ENCODE peak calls at places on chromosomes 5 and 9, in nine cellular contexts. M is adrenal gland, V is PC-3, F is upper lobe of right lung, B is Peyer's patch, K is HCT116, T is HepG2, C is GM23338, L is pancreas. D is an unnamed sample.
A peak's percentile ranks its signal among the peaks of the same experiment; 100 is the strongest.

GRCh38 chr9:121648799-121649198 is 2.6 kb upstream of the DAB2IP start:
- DNase-seq in M (no peak), V (no peak), F (no peak), B (peak; percentile 37), K (no peak), T (no peak), C (no peak), L (no peak), D (no peak)

GRCh38 chr5:178238711-178239592 is 6.3 kb upstream of the PHYKPL start:
- DNase-seq in M (no peak), V (no peak), F (no peak), B (no peak), K (no peak), T (no peak), C (peak; percentile 35), L (no peak), D (no peak)

GRCh38 chr5:160693831-160694473 is 158.1 kb downstream of the ATP10B start:
- DNase-seq in M (no peak), V (no peak), F (no peak), B (peak; percentile 65), K (no peak), T (no peak), C (no peak), L (no peak), D (no peak)

GRCh38 chr5:178247481-178248456 is 15.2 kb upstream of the PHYKPL start:
- DNase-seq in M (no peak), V (no peak), F (no peak), B (no peak), K (no peak), T (no peak), C (peak; percentile 40), L (no peak), D (no peak)

GRCh38 chr9:84710701-84711397 is 41.3 kb downstream of the NTRK2 start:
- DNase-seq in M (no peak), V (no peak), F (no peak), B (no peak), K (no peak), T (no peak), C (no peak), L (no peak), D (no peak)

GRCh38 chr5:31362931-31363568 is 168.8 kb downstream of the DROSHA start:
- DNase-seq in M (no peak), V (peak; percentile 12), F (no peak), B (no peak), K (no peak), T (no peak), C (no peak), L (no peak), D (no peak)

GRCh38 chr5:76615759-76616158 is 7.4 kb downstream of the F2RL2 start:
- DNase-seq in M (no peak), V (no peak), F (no peak), B (no peak), K (no peak), T (no peak), C (no peak), L (no peak), D (no peak)

GRCh38 chr9:13513262-13513661 is 233.8 kb upstream of the MPDZ start:
- DNase-seq in M (no peak), V (no peak), F (no peak), B (no peak), K (no peak), T (no peak), C (no peak), L (no peak), D (no peak)

GRCh38 chr9:20512636-20513035 is 109.7 kb downstream of the MLLT3 start:
- DNase-seq in M (no peak), V (peak; percentile 19), F (no peak), B (no peak), K (no peak), T (no peak), C (no peak), L (no peak), D (no peak)

GRCh38 chr9:136338511-136338910 is 11.2 kb downstream of the GPSM1 start:
- DNase-seq in M (no peak), V (no peak), F (no peak), B (no peak), K (no peak), T (no peak), C (no peak), L (no peak), D (no peak)

GRCh38 chr9:91902465-91903125 is 47.4 kb downstream of the ROR2 start:
- DNase-seq in M (no peak), V (no peak), F (no peak), B (no peak), K (no peak), T (no peak), C (no peak), L (no peak), D (no peak)

GRCh38 chr9:130766031-130766903 is 68.8 kb upstream of the ABL1 start:
- DNase-seq in M (no peak), V (no peak), F (no peak), B (no peak), K (no peak), T (no peak), C (no peak), L (no peak), D (peak; percentile 14)

GRCh38 chr5:64972591-64972990 is 203.9 kb downstream of the CWC27 start:
- DNase-seq in M (no peak), V (no peak), F (no peak), B (no peak), K (no peak), T (no peak), C (no peak), L (no peak), D (no peak)

GRCh38 chr9:109019420-109019819 is 6.1 kb upstream of the CTNNAL1 start:
- DNase-seq in M (no peak), V (no peak), F (no peak), B (no peak), K (no peak), T (no peak), C (no peak), L (no peak), D (no peak)

DNA sequence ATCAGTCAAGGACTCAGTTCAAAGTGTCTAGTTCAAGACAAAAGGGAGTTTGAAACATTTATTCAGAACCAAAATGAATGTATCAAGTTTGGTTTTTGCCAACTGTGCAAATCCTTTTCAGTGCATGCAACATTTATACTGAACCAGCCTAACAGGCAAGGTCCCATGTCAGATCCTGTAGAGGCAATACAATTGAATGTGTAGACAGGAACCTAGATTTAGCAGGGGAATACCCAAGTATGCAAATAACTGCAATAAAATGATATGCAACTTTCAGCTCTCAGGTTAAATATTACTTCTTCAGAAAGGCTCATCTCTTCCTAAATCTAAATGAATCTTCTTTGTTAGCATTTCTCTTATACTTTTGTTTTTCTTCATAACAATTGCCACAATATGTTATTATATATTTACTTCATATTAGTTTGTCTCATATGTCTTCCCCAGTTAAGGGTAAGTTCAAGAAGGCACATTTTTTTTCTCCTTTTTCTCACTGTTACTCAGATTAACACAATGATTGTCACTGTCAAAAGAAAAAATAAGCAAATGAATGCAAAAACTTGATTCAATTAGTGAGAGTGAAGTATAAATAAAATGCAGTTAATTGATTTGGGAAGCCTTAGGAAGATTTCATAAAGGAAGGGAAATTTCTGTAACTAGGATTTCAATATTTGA is 163.9 kb upstream of the RASA1 start:
- DNase-seq in M (no peak), V (no peak), F (no peak), B (no peak), K (no peak), T (no peak), C (no peak), L (no peak), D (no peak)
- H3K27ac ChIP-seq in M (no peak overlapping the region), V (no peak overlapping the region), F (no peak overlapping the region), B (no peak overlapping the region), K (no peak overlapping the region), T (no peak overlapping the region), C (no peak overlapping the region), L (no peak overlapping the region), D (no peak overlapping the region)

GRCh38 chr5:68317641-68318040 is 102.1 kb downstream of the PIK3R1 start:
- DNase-seq in M (no peak), V (no peak), F (no peak), B (no peak), K (no peak), T (no peak), C (no peak), L (no peak), D (no peak)

GRCh38 chr5:68320094-68320986 is 104.8 kb downstream of the PIK3R1 start:
- DNase-seq in M (peak; percentile 41), V (peak; percentile 7), F (no peak), B (no peak), K (no peak), T (peak; percentile 11), C (no peak), L (no peak), D (no peak)

GRCh38 chr5:68315679-68316271 is 100.2 kb downstream of the PIK3R1 start:
- DNase-seq in M (no peak), V (no peak), F (no peak), B (no peak), K (no peak), T (no peak), C (no peak), L (no peak), D (no peak)

GRCh38 chr5:68316469-68316868 is 100.9 kb downstream of the PIK3R1 start:
- DNase-seq in M (no peak), V (no peak), F (no peak), B (no peak), K (no peak), T (no peak), C (no peak), L (no peak), D (no peak)

DNA sequence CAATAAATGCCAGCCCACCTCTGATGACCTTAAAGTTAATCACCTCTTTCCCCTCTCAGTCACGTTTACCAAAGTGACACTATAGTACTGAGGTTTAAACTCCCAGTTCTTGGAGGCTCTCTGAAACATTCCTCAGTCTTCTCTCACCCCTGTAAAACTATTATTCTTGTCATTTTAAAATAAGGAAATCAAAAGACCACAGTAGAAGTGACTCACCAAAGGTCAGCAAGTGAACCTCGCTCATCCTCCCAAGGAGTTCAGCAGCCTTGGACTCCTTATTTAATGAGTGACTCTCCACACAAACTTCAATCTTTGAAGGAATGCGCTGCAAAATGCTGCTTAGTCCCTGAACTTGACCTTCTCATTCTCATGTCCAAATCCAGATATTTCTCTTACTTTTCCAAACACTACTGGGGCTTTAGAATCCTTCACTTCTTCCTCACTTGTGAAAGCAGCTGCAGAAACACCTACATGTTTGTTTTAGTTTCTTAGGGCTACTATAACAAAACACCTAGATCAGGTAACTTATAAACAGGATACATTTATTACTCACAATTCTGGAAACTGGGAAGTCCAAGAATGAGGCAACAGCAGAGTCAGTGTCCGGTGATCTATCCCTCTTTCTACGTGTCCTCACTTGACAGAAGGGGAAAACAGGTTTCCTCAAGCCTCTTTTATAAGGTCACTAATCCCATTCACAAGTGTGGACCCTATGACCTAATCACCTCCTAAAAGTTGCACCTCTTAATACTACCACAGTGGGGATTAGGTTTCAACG is 103.9 kb downstream of the PIK3R1 start:
- DNase-seq in M (no peak), V (peak; percentile 59), F (no peak), B (no peak), K (no peak), T (no peak), C (no peak), L (no peak), D (no peak)
- H3K27ac ChIP-seq in M (no peak overlapping the region), V (peak overlapping the region; percentile 65), F (no peak overlapping the region), B (peak overlapping the region; percentile 48), K (peak overlapping the region; percentile 15), T (no peak overlapping the region), C (no peak overlapping the region), L (no peak overlapping the region), D (no peak overlapping the region)

GRCh38 chr5:77995793-77996409 is 219.8 kb upstream of the TBCA start:
- DNase-seq in M (no peak), V (no peak), F (no peak), B (no peak), K (no peak), T (no peak), C (no peak), L (no peak), D (no peak)
- H3K27ac ChIP-seq in M (no peak overlapping the region), V (no peak overlapping the region), F (no peak overlapping the region), B (no peak overlapping the region), K (no peak overlapping the region), T (no peak overlapping the region), C (no peak overlapping the region), L (no peak overlapping the region), D (peak overlapping the region; percentile 97)

GRCh38 chr9:18632624-18633407 is 158.9 kb downstream of the ADAMTSL1 start:
- DNase-seq in M (peak; percentile 61), V (peak; percentile 82), F (no peak), B (no peak), K (no peak), T (no peak), C (no peak), L (no peak), D (no peak)
- H3K27ac ChIP-seq in M (no peak overlapping the region), V (peak overlapping the region; percentile 90), F (no peak overlapping the region), B (no peak overlapping the region), K (no peak overlapping the region), T (no peak overlapping the region), C (no peak overlapping the region), L (no peak overlapping the region), D (no peak overlapping the region)

D was measured in caudate nucleus.